ENCODE peak calls at places on chromosome 16, in six cellular contexts. Z, F, D, P, E and K are unnamed samples.

GRCh38 chr16:85761866-85762265 is 11.0 kb upstream of the C16orf74 start:
- DNase-seq in Z (no peak), F (no peak), D (no peak), P (no peak), E (no peak), K (no peak)

GRCh38 chr16:14097182-14097951 is 26.2 kb downstream of the MRTFB start:
- DNase-seq in Z (no peak), F (no peak), D (no peak), P (peak; percentile 58), E (no peak), K (no peak)

GRCh38 chr16:87436225-87437172 is 44.4 kb downstream of the MAP1LC3B start:
- DNase-seq in Z (peak; percentile 17), F (no peak), D (no peak), P (no peak), E (no peak), K (no peak)

GRCh38 chr16:88920618-88921602 is 54.5 kb upstream of the PABPN1L start:
- DNase-seq in Z (no peak), F (no peak), D (no peak), P (peak; percentile 46), E (no peak), K (no peak)

GRCh38 chr16:50991436-50991835 is 159.6 kb downstream of the SALL1 start:
- DNase-seq in Z (no peak), F (no peak), D (no peak), P (no peak), E (no peak), K (no peak)

GRCh38 chr16:89615596-89616090 is 2.2 kb downstream of the DPEP1 start:
- DNase-seq in Z (peak; percentile 52), F (peak; percentile 15), D (no peak), P (no peak), E (no peak), K (peak; percentile 41)

GRCh38 chr16:12308060-12308459 is 331.5 kb downstream of the SNX29 start:
- DNase-seq in Z (no peak), F (no peak), D (no peak), P (no peak), E (no peak), K (no peak)

GRCh38 chr16:12096162-12096781 is 119.7 kb downstream of the SNX29 start:
- DNase-seq in Z (no peak), F (no peak), D (peak; percentile 53), P (peak; percentile 77), E (no peak), K (no peak)

GRCh38 chr16:28264656-28265055 is 27.7 kb upstream of the SBK1 start:
- DNase-seq in Z (no peak), F (no peak), D (no peak), P (peak; percentile 51), E (no peak), K (no peak)

GRCh38 chr16:57185446-57185944 is 344 bp downstream of the PSME3IP1 start:
- DNase-seq in Z (no peak), F (peak; percentile 54), D (no peak), P (peak; percentile 78), E (peak; percentile 12), K (no peak)

GRCh38 chr16:49491736-49492089 is 118.1 kb downstream of the C16orf78 start:
- DNase-seq in Z (no peak), F (peak; percentile 6), D (peak; percentile 89), P (peak; percentile 57), E (no peak), K (no peak)

GRCh38 chr16:61791465-61791864 is 244.8 kb downstream of the CDH8 start:
- DNase-seq in Z (no peak), F (no peak), D (no peak), P (no peak), E (no peak), K (no peak)

GRCh38 chr16:55643161-55643970 is 12.4 kb upstream of the SLC6A2 start:
- DNase-seq in Z (no peak), F (no peak), D (no peak), P (no peak), E (no peak), K (no peak)

GRCh38 chr16:85208643-85209520 is 96.6 kb upstream of the CIBAR2 start:
- DNase-seq in Z (no peak), F (no peak), D (no peak), P (no peak), E (no peak), K (no peak)